ENCODE peak calls at places on chromosomes 2 and 18, in four cellular contexts. N is body of pancreas, X is epithelial cell of esophagus, A is GM12864. C is an unnamed sample.
A peak's percentile ranks its signal among the peaks of the same experiment; 100 is the strongest.

GRCh38 chr18:3793545-3793944 is 343.6 kb downstream of the TGIF1 start:
- DNase-seq in X (no peak), A (no peak), N (no peak), C (no peak)

GRCh38 chr2:11777066-11777782 is 30.8 kb downstream of the LPIN1 start:
- DNase-seq in X (no peak), A (no peak), N (no peak), C (no peak)

GRCh38 chr2:68925298-68925885 is 27.3 kb downstream of the GKN2 start:
- DNase-seq in A (peak; percentile 25), N (peak; percentile 40), X (peak; percentile 72), C (peak; percentile 58)

GRCh38 chr2:165874445-165875039 is 79.0 kb downstream of the TTC21B start:
- DNase-seq in N (no peak), X (peak; percentile 76), A (peak; percentile 55), C (peak; percentile 58)

GRCh38 chr2:185144159-185144919 is 546.0 kb downstream of the ZNF804A start:
- DNase-seq in X (no peak), A (no peak), N (no peak), C (no peak)

GRCh38 chr2:213015387-213016165 is 135.8 kb downstream of the IKZF2 start:
- DNase-seq in A (peak; percentile 95), N (no peak), X (no peak), C (peak; percentile 35)

GRCh38 chr2:155250800-155251199 is 552.3 kb downstream of the KCNJ3 start:
- DNase-seq in X (peak; percentile 30), N (no peak), A (no peak), C (no peak)

GRCh38 chr2:146004470-146004869 is 1484.6 kb upstream of the ZEB2 start:
- DNase-seq in N (no peak), A (no peak), X (peak; percentile 73), C (no peak)

GRCh38 chr18:8056723-8057122 is 489.6 kb downstream of the PTPRM start:
- DNase-seq in X (no peak), A (no peak), N (no peak), C (no peak)

GRCh38 chr2:102540882-102541281 is 67.9 kb downstream of the SLC9A4 start:
- DNase-seq in N (no peak), A (no peak), X (peak; percentile 69), C (no peak)

GRCh38 chr18:22167471-22168151 is 1.8 kb upstream of the GATA6 start:
- DNase-seq in A (no peak), N (peak; percentile 60), X (peak; percentile 34), C (no peak)

GRCh38 chr2:138787053-138787666 is 7.0 kb upstream of the NXPH2 start:
- DNase-seq in A (no peak), X (peak; percentile 53), N (no peak), C (no peak)

GRCh38 chr2:165197346-165197745 is 6.5 kb downstream of the SCN3A start:
- DNase-seq in N (no peak), A (no peak), X (no peak), C (no peak)

GRCh38 chr2:224143521-224143920 is 104.4 kb upstream of the SERPINE2 start:
- DNase-seq in A (no peak), X (no peak), N (no peak), C (no peak)

GRCh38 chr2:228556707-228557106 is 375.2 kb upstream of the SPHKAP start:
- DNase-seq in N (no peak), A (no peak), X (peak; percentile 57), C (no peak)

GRCh38 chr18:10265560-10266235 is 188.7 kb upstream of the APCDD1 start:
- DNase-seq in A (no peak), X (no peak), N (peak; percentile 48), C (no peak)

GRCh38 chr18:395481-396250 is 104.8 kb downstream of the COLEC12 start:
- DNase-seq in A (no peak), N (peak; percentile 48), X (no peak), C (no peak)

GRCh38 chr2:25159947-25160346 is 8.4 kb downstream of the POMC start:
- DNase-seq in A (no peak), N (no peak), X (no peak), C (no peak)

GRCh38 chr2:933734-934295 is 16.8 kb upstream of the SNTG2 start:
- DNase-seq in N (no peak), A (no peak), X (no peak), C (no peak)

GRCh38 chr2:20430461-20431302 is 16.2 kb upstream of the RHOB start:
- DNase-seq in X (peak; percentile 82), N (no peak), A (no peak), C (no peak)

GRCh38 chr2:84613082-84613481 is 96.8 kb downstream of the DNAH6 start:
- DNase-seq in N (peak; percentile 24), A (no peak), X (peak; percentile 0), C (no peak)

GRCh38 chr18:32469190-32469611 is 1.5 kb downstream of the GAREM1 start:
- DNase-seq in X (peak; percentile 54), N (peak; percentile 78), A (no peak), C (no peak)

GRCh38 chr2:120934891-120935338 is 199.2 kb downstream of the GLI2 start:
- DNase-seq in X (peak; percentile 95), A (no peak), N (no peak), C (no peak)

GRCh38 chr2:195660265-195660890 is 3.4 kb downstream of the SLC39A10 start:
- DNase-seq in X (peak; percentile 78), A (no peak), N (peak; percentile 68), C (peak; percentile 36)

GRCh38 chr2:21415234-21415633 is 291.5 kb downstream of the TDRD15 start:
- DNase-seq in N (no peak), X (no peak), A (no peak), C (no peak)

GRCh38 chr2:62382757-62383156 is 123.2 kb downstream of the TMEM17 start:
- DNase-seq in A (peak; percentile 16), X (no peak), N (no peak), C (no peak)

GRCh38 chr18:69402219-69402989 is 1.7 kb downstream of the DOK6 start:
- DNase-seq in A (no peak), N (no peak), X (no peak), C (no peak)

GRCh38 chr2:169080250-169081035 is 11.1 kb downstream of the DHRS9 start:
- DNase-seq in N (no peak), X (peak; percentile 54), A (no peak), C (peak; percentile 25)

GRCh38 chr2:157315901-157316300 is 9.7 kb downstream of the ERMN start:
- DNase-seq in A (no peak), N (no peak), X (no peak), C (no peak)

GRCh38 chr2:489084-489483 is 188.1 kb downstream of the TMEM18 start:
- DNase-seq in N (no peak), A (no peak), X (no peak), C (no peak)

GRCh38 chr2:239880396-239880795 is 144.7 kb downstream of the NDUFA10 start:
- DNase-seq in A (no peak), X (no peak), N (no peak), C (no peak)

GRCh38 chr18:52313213-52313612 is 26.8 kb upstream of the DCC start:
- DNase-seq in X (peak; percentile 64), N (no peak), A (no peak), C (no peak)

GRCh38 chr2:201960300-201960699 is 73.4 kb upstream of the FZD7 start:
- DNase-seq in X (no peak), A (no peak), N (no peak), C (no peak)

GRCh38 chr2:37458133-37458532 is 113.7 kb downstream of the QPCT start:
- DNase-seq in X (no peak), N (no peak), A (no peak), C (no peak)

GRCh38 chr2:37457401-37457901 is 113.0 kb downstream of the QPCT start:
- DNase-seq in X (no peak), A (no peak), N (no peak), C (no peak)

GRCh38 chr2:37453024-37453423 is 108.6 kb downstream of the QPCT start:
- DNase-seq in A (no peak), X (no peak), N (no peak), C (no peak)

GRCh38 chr2:37456479-37456878 is 112.0 kb downstream of the QPCT start:
- DNase-seq in A (no peak), X (peak; percentile 33), N (no peak), C (no peak)

DNA sequence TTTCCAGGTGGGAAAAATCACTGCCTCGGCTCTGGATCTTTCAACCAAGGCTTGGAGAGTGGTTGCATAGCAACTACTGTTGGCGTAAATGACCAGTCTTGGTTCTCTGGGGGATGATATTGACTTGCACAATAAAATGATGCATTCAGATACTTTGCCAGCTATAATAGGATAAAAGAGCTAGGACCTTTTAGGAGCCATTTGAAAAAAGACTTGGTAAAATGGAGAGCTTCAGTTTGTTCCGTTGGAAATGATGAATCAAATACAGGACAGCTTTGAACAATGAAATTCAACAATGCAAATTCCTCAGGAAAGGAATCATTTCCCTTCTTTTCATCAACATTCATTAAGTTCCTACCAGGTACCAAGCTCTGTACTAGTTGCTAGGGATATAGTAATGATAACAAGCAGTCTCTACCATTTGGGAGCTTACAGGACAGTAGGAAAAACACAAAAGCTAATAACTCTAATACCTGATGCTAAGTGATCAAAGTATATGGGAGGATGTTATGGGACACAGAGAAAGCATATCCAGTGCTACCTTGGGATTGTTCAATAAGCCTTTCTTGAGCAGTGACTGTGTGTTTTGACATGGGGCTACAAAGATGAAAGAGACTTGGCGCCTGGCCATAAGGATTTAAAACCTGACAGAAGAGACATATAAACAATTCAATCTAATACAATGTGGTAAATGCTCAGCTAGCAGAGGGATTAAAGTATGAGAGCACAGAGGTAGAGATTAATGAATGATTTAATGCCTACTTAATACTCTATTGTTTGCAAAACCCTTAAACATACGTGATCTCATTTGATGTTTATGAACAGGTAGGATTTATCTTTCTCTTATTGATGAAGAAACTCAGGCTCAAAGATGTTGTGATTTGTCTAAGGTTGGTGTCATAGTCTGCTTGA is 110.7 kb downstream of the QPCT start:
- DNase-seq in A (no peak), N (no peak), X (peak; percentile 43), C (no peak)
- TF ChIP-seq CTCF in A (no peak), N (no peak), X (no peak), C (no peak)

GRCh38 chr2:106106627-106107508 is 87.2 kb downstream of the UXS1 start:
- DNase-seq in N (no peak), X (no peak), A (no peak), C (peak; percentile 60)

GRCh38 chr2:106108791-106109190 is 85.3 kb downstream of the UXS1 start:
- DNase-seq in A (no peak), N (no peak), X (no peak), C (no peak)

GRCh38 chr2:106109675-106110074 is 84.4 kb downstream of the UXS1 start:
- DNase-seq in X (no peak), A (no peak), N (no peak), C (no peak)

GRCh38 chr2:106107509-106108131 is 86.5 kb downstream of the UXS1 start:
- DNase-seq in A (peak; percentile 26), X (peak; percentile 68), N (no peak), C (peak; percentile 75)

DNA sequence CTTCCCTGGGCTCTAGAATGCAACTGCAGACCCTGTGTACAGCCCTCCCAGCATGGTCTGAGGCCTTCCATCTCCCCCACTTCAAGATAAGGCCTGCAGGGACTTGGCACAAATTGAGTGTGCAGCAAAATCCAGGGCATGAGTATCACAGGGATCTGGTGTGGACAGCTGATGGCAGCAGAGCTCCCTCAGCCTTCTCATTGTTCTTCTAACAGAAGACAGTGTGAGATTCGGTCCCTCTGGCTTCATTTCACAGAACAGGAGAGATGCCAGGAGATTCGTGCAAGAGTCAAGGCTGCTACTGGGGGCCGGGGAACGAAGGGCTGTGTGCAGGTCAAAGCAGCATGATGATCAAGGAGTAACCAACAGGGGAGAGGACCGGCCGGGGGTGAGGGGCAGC is 85.8 kb downstream of the UXS1 start:
- DNase-seq in N (no peak), X (peak; percentile 38), A (no peak), C (no peak)
- TF ChIP-seq CTCF in N (no peak), X (peak; percentile 64), A (peak; percentile 3), C (peak; percentile 52)

GRCh38 chr2:8662239-8662879 is 19.5 kb upstream of the ID2 start:
- DNase-seq in A (no peak), N (no peak), X (peak; percentile 53), C (no peak)
- TF ChIP-seq CTCF in A (no peak), N (no peak), X (peak; percentile 20), C (no peak)

GRCh38 chr18:45526120-45526841 is 89.0 kb upstream of the SLC14A2 start:
- DNase-seq in X (no peak), A (no peak), N (no peak), C (no peak)
- TF ChIP-seq CTCF in X (no peak), A (no peak), N (no peak), C (no peak)

C was measured in GM10248.